ENCODE peak calls at places on chromosomes 7 and 10, in four cellular contexts. E is AG09319, P is body of pancreas, C is nucleus accumbens. S is an unnamed sample.

GRCh38 chr10:4867520-4868356 is 41.7 kb downstream of the AKR1E2 start:
- DNase-seq in E (no peak), P (no peak), C (no peak), S (no peak)

GRCh38 chr10:70137927-70138883 is 5.6 kb upstream of the AIFM2 start:
- DNase-seq in P (no peak), C (no peak), E (no peak), S (no peak)

GRCh38 chr10:101686133-101686925 is 8.6 kb downstream of the FBXW4 start:
- DNase-seq in C (no peak), E (no peak), P (no peak), S (no peak)

GRCh38 chr10:18829259-18829658 is 170.0 kb downstream of the ARL5B start:
- DNase-seq in C (no peak), E (no peak), P (no peak), S (no peak)

GRCh38 chr7:51369746-51370145 is 53.1 kb upstream of the COBL start:
- DNase-seq in P (peak), E (no peak), C (no peak), S (no peak)

GRCh38 chr10:125627646-125628045 is 55.3 kb downstream of the TEX36 start:
- DNase-seq in C (no peak), P (no peak), E (no peak), S (no peak)

GRCh38 chr7:77629797-77630196 is 66.5 kb upstream of the RSBN1L start:
- DNase-seq in C (no peak), P (no peak), E (no peak), S (no peak)

GRCh38 chr10:117476716-117477115 is 65.8 kb upstream of the EMX2 start:
- DNase-seq in C (no peak), E (no peak), P (no peak), S (no peak)

GRCh38 chr10:43057231-43057711 is 19.6 kb upstream of the RET start:
- DNase-seq in P (no peak), E (no peak), C (no peak), S (no peak)

GRCh38 chr7:117837841-117838240 is 35.4 kb downstream of the CTTNBP2 start:
- DNase-seq in C (no peak), P (no peak), E (no peak), S (no peak)

GRCh38 chr7:43337811-43338210 is 225.4 kb downstream of the HECW1 start:
- DNase-seq in E (no peak), C (no peak), P (no peak), S (no peak)

GRCh38 chr10:78381072-78381471 is 347.4 kb downstream of the RPS24 start:
- DNase-seq in E (no peak), C (no peak), P (no peak), S (no peak)

GRCh38 chr10:97842658-97843295 is 6.9 kb upstream of the GOLGA7B start:
- DNase-seq in C (no peak), P (no peak), E (no peak), S (no peak)

GRCh38 chr7:152618427-152618826 is 57.5 kb downstream of the XRCC2 start:
- DNase-seq in C (no peak), E (no peak), P (no peak), S (no peak)

GRCh38 chr7:85471740-85472139 is 284.9 kb upstream of the SEMA3D start:
- DNase-seq in C (no peak), P (no peak), E (no peak), S (no peak)

GRCh38 chr10:22379059-22379458 is 33.8 kb downstream of the SPAG6 start:
- DNase-seq in E (no peak), P (no peak), C (no peak), S (no peak)

GRCh38 chr10:43226441-43226840 is 40.4 kb downstream of the RASGEF1A start:
- DNase-seq in P (peak), C (no peak), E (no peak), S (no peak)

GRCh38 chr10:77309103-77310013 is 328.2 kb downstream of the KCNMA1 start:
- DNase-seq in P (no peak), E (no peak), C (no peak), S (no peak)